ENCODE peak calls at places on chromosomes 4 and X, in six cellular contexts. One of them, this sample, is unnamed.

GRCh38 chrX:11647048-11647650 is 18.6 kb downstream of the ARHGAP6 start:
- DNase-seq in fibroblast of pulmonary artery: no peak
- DNase-seq in gastrocnemius medialis: no peak
- DNase-seq in A549: no peak
- DNase-seq in neural progenitor cell: no peak
- DNase-seq in heart right ventricle: no peak
- DNase-seq in this sample: no peak

GRCh38 chr4:25938251-25939186 is 24.5 kb downstream of the SMIM20 start:
- DNase-seq in fibroblast of pulmonary artery: peak; percentile 53
- DNase-seq in gastrocnemius medialis: peak; percentile 23
- DNase-seq in A549: no peak
- DNase-seq in neural progenitor cell: no peak
- DNase-seq in heart right ventricle: peak; percentile 36
- DNase-seq in this sample: peak; percentile 93

GRCh38 chr4:156778093-156778492 is 193.5 kb downstream of the PDGFC start:
- DNase-seq in fibroblast of pulmonary artery: peak; percentile 43
- DNase-seq in gastrocnemius medialis: no peak
- DNase-seq in A549: no peak
- DNase-seq in neural progenitor cell: no peak
- DNase-seq in heart right ventricle: no peak
- DNase-seq in this sample: no peak

GRCh38 chr4:78323439-78323838 is 228.1 kb upstream of the ANXA3 start:
- DNase-seq in fibroblast of pulmonary artery: no peak
- DNase-seq in gastrocnemius medialis: no peak
- DNase-seq in A549: no peak
- DNase-seq in neural progenitor cell: peak; percentile 31
- DNase-seq in heart right ventricle: no peak
- DNase-seq in this sample: no peak

GRCh38 chr4:157172011-157172410 is 48.5 kb upstream of the GRIA2 start:
- DNase-seq in fibroblast of pulmonary artery: peak; percentile 26
- DNase-seq in gastrocnemius medialis: no peak
- DNase-seq in A549: no peak
- DNase-seq in neural progenitor cell: no peak
- DNase-seq in heart right ventricle: no peak
- DNase-seq in this sample: peak; percentile 31

GRCh38 chrX:87516716-87517115 is 886 bp upstream of the KLHL4 start:
- DNase-seq in fibroblast of pulmonary artery: peak; percentile 74
- DNase-seq in gastrocnemius medialis: no peak
- DNase-seq in A549: no peak
- DNase-seq in neural progenitor cell: no peak
- DNase-seq in heart right ventricle: no peak
- DNase-seq in this sample: no peak

GRCh38 chrX:148500428-148501120 is at the start of gene AFF2:
- DNase-seq in fibroblast of pulmonary artery: peak; percentile 9
- DNase-seq in gastrocnemius medialis: no peak
- DNase-seq in A549: peak; percentile 2
- DNase-seq in neural progenitor cell: peak; percentile 81
- DNase-seq in heart right ventricle: peak; percentile 16
- DNase-seq in this sample: peak; percentile 31

GRCh38 chr4:128517739-128518510 is 230.3 kb upstream of the PGRMC2 start:
- DNase-seq in fibroblast of pulmonary artery: peak; percentile 96
- DNase-seq in gastrocnemius medialis: no peak
- DNase-seq in A549: peak; percentile 81
- DNase-seq in neural progenitor cell: peak; percentile 13
- DNase-seq in heart right ventricle: peak; percentile 38
- DNase-seq in this sample: peak; percentile 98

GRCh38 chr4:184163813-184164212 is 53.9 kb downstream of the ENPP6 start:
- DNase-seq in fibroblast of pulmonary artery: peak; percentile 34
- DNase-seq in gastrocnemius medialis: no peak
- DNase-seq in A549: peak; percentile 60
- DNase-seq in neural progenitor cell: peak; percentile 88
- DNase-seq in heart right ventricle: peak; percentile 57
- DNase-seq in this sample: peak; percentile 7

GRCh38 chr4:82223715-82224114 is 150.1 kb downstream of the HNRNPD start:
- DNase-seq in fibroblast of pulmonary artery: peak; percentile 2
- DNase-seq in gastrocnemius medialis: peak; percentile 40
- DNase-seq in A549: no peak
- DNase-seq in neural progenitor cell: no peak
- DNase-seq in heart right ventricle: no peak
- DNase-seq in this sample: no peak

GRCh38 chr4:188439641-188440311 is 300.5 kb downstream of the TRIML1 start:
- DNase-seq in fibroblast of pulmonary artery: no peak
- DNase-seq in gastrocnemius medialis: no peak
- DNase-seq in A549: no peak
- DNase-seq in neural progenitor cell: no peak
- DNase-seq in heart right ventricle: peak; percentile 31
- DNase-seq in this sample: no peak

GRCh38 chrX:105323951-105324350 is 103.5 kb upstream of the TEX13A start:
- DNase-seq in fibroblast of pulmonary artery: peak; percentile 28
- DNase-seq in gastrocnemius medialis: no peak
- DNase-seq in A549: no peak
- DNase-seq in neural progenitor cell: no peak
- DNase-seq in heart right ventricle: no peak
- DNase-seq in this sample: peak; percentile 23

GRCh38 chr4:972651-973424 is 531 bp downstream of the DGKQ start:
- DNase-seq in fibroblast of pulmonary artery: peak; percentile 16
- DNase-seq in gastrocnemius medialis: no peak
- DNase-seq in A549: peak; percentile 22
- DNase-seq in neural progenitor cell: peak; percentile 59
- DNase-seq in heart right ventricle: peak; percentile 51
- DNase-seq in this sample: peak; percentile 62

GRCh38 chr4:38157592-38157991 is 197.4 kb downstream of the PTTG2 start:
- DNase-seq in fibroblast of pulmonary artery: no peak
- DNase-seq in gastrocnemius medialis: no peak
- DNase-seq in A549: no peak
- DNase-seq in neural progenitor cell: no peak
- DNase-seq in heart right ventricle: no peak
- DNase-seq in this sample: no peak

GRCh38 chr4:101346312-101346561 is 1.1 kb downstream of the PPP3CA start:
- DNase-seq in fibroblast of pulmonary artery: no peak
- DNase-seq in gastrocnemius medialis: no peak
- DNase-seq in A549: no peak
- DNase-seq in neural progenitor cell: no peak
- DNase-seq in heart right ventricle: no peak
- DNase-seq in this sample: no peak

GRCh38 chr4:1399508-1400190 is 6.6 kb downstream of the NKX1-1 start:
- DNase-seq in fibroblast of pulmonary artery: no peak
- DNase-seq in gastrocnemius medialis: no peak
- DNase-seq in A549: no peak
- DNase-seq in neural progenitor cell: no peak
- DNase-seq in heart right ventricle: no peak
- DNase-seq in this sample: no peak

GRCh38 chr4:13640149-13640671 is 12.7 kb upstream of the BOD1L1 start:
- DNase-seq in fibroblast of pulmonary artery: peak; percentile 37
- DNase-seq in gastrocnemius medialis: no peak
- DNase-seq in A549: no peak
- DNase-seq in neural progenitor cell: peak; percentile 49
- DNase-seq in heart right ventricle: no peak
- DNase-seq in this sample: peak; percentile 86

GRCh38 chr4:26937136-26937535 is 76.5 kb downstream of the STIM2 start:
- DNase-seq in fibroblast of pulmonary artery: no peak
- DNase-seq in gastrocnemius medialis: no peak
- DNase-seq in A549: no peak
- DNase-seq in neural progenitor cell: no peak
- DNase-seq in heart right ventricle: no peak
- DNase-seq in this sample: no peak

GRCh38 chr4:150593996-150594395 is 12.0 kb downstream of the MAB21L2 start:
- DNase-seq in fibroblast of pulmonary artery: peak; percentile 50
- DNase-seq in gastrocnemius medialis: no peak
- DNase-seq in A549: no peak
- DNase-seq in neural progenitor cell: no peak
- DNase-seq in heart right ventricle: no peak
- DNase-seq in this sample: no peak

GRCh38 chr4:82275431-82276423 is 98.1 kb downstream of the HNRNPD start:
- DNase-seq in fibroblast of pulmonary artery: no peak
- DNase-seq in gastrocnemius medialis: no peak
- DNase-seq in A549: peak; percentile 10
- DNase-seq in neural progenitor cell: no peak
- DNase-seq in heart right ventricle: no peak
- DNase-seq in this sample: no peak

GRCh38 chr4:158996669-158997074 is 106.2 kb upstream of the RAPGEF2 start:
- DNase-seq in fibroblast of pulmonary artery: peak; percentile 92
- DNase-seq in gastrocnemius medialis: no peak
- DNase-seq in A549: peak; percentile 49
- DNase-seq in neural progenitor cell: no peak
- DNase-seq in heart right ventricle: no peak
- DNase-seq in this sample: peak; percentile 95

DNA sequence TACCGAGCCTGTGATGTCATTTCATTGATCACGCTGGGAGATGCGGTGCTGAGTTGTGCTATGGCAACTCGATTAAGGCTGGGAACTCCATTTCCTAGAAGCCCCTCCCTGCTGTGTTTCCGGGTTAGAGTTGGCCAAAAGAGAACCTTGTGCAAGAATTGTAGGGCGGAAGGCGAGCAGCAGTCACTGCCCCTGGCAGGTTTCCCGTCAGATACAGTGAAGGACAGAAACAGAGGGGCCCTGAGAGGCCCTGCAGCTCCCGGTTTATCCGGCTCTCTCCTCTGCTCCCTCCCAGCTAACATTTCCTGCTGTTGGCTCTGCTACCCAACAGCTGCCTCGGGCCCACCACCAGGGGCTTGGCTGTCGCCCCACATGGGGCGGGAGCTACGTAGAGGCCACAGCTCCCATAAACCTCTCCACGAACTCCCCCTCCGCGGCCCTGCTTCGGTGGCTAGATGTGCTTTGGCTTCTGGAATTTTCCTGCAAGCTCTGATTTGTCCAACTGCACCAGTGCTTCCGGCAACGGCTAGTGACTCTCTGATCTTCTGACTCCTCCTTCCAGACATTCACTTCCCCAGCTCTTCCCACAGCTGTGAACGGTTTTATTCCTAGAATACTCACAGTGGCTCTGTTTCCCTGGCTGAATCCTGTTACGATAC is 74.9 kb upstream of the USP9X start:
- DNase-seq in fibroblast of pulmonary artery: peak; percentile 98
- DNase-seq in gastrocnemius medialis: peak; percentile 44
- DNase-seq in A549: peak; percentile 47
- DNase-seq in neural progenitor cell: peak; percentile 52
- DNase-seq in heart right ventricle: peak; percentile 70
- DNase-seq in this sample: peak; percentile 84
- H3K4me3 ChIP-seq in fibroblast of pulmonary artery: peak overlapping the region; percentile 44
- H3K4me3 ChIP-seq in gastrocnemius medialis: peak overlapping the region; percentile 61
- H3K4me3 ChIP-seq in A549: peak overlapping the region; percentile 24
- H3K4me3 ChIP-seq in neural progenitor cell: no peak overlapping the region
- H3K4me3 ChIP-seq in heart right ventricle: peak overlapping the region; percentile 36
- H3K4me3 ChIP-seq in this sample: peak overlapping the region; percentile 25

DNA sequence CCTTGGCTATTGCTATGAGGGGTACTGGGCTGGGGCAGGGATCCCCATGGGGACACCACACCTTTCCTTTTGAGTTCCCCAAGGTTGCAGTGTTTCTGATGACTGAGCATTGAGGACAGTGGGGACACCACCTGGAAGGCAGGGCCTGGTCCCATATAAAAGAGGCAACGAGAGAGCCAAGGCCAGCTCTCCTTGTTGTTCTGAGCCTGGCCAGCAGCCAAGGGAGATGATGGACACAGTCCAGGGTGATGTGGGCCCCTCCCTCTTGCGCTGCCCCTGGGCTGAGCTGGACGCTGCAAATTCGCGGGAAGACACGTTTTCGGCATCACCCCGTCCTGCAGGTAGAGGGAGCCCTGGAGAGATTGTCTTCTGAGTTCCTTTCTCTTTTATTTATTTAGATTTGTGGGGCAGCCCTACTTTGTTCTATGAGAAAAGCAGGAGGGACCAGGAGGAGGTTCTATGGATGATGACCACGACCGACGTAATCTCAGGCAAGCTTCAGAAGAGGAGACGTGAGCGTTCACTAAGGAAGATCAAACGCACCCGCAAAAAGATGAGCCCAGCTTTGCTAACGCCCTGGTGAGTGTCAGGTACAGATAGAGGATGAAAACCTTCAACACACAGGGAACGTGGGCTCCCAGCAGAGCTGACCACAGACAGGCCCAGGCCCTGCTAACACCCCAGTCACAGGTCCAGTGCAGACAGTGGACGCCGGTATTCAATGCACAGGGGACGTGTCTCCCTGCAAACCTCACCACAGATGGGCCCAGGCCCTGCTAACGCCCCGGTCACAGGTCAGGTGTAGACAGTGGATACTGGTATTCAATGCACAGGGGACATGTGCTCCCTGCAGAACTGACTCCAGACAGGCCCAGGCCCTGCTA is 97.4 kb downstream of the SHOX start:
- DNase-seq in fibroblast of pulmonary artery: no peak
- DNase-seq in gastrocnemius medialis: no peak
- DNase-seq in A549: peak; percentile 22
- DNase-seq in neural progenitor cell: peak; percentile 65
- DNase-seq in heart right ventricle: no peak
- DNase-seq in this sample: no peak
- TF ChIP-seq CTCF in fibroblast of pulmonary artery: no peak
- TF ChIP-seq CTCF in gastrocnemius medialis: no peak
- TF ChIP-seq CTCF in A549: peak; percentile 52
- TF ChIP-seq CTCF in neural progenitor cell: peak; percentile 66
- TF ChIP-seq CTCF in heart right ventricle: no peak
- TF ChIP-seq CTCF in this sample: peak; percentile 19

DNA sequence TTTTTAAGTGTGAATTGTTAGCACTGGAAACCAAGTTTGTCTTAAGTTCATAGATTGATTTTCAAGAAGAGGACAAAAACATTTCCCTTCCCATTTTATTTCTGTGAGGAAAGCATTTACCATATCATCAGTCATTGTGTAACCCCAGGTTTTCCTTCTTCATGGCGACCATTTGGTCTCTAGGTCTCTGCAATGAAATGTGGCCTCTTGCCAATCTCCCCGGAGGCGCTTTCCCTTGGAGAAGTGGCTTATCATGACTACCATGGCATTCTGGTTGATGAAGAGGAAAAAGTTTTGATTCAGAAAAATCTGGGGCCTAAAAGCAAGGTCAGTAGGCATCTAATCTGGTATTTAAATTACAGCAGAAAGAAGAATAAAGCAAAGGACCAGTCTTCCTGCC is 54.4 kb downstream of the ADD1 start:
- DNase-seq in fibroblast of pulmonary artery: peak; percentile 33
- DNase-seq in gastrocnemius medialis: no peak
- DNase-seq in A549: no peak
- DNase-seq in neural progenitor cell: no peak
- DNase-seq in heart right ventricle: no peak
- DNase-seq in this sample: no peak
- H3K4me3 ChIP-seq in fibroblast of pulmonary artery: no peak overlapping the region
- H3K4me3 ChIP-seq in gastrocnemius medialis: no peak overlapping the region
- H3K4me3 ChIP-seq in A549: no peak overlapping the region
- H3K4me3 ChIP-seq in neural progenitor cell: no peak overlapping the region
- H3K4me3 ChIP-seq in heart right ventricle: no peak overlapping the region
- H3K4me3 ChIP-seq in this sample: no peak overlapping the region

DNA sequence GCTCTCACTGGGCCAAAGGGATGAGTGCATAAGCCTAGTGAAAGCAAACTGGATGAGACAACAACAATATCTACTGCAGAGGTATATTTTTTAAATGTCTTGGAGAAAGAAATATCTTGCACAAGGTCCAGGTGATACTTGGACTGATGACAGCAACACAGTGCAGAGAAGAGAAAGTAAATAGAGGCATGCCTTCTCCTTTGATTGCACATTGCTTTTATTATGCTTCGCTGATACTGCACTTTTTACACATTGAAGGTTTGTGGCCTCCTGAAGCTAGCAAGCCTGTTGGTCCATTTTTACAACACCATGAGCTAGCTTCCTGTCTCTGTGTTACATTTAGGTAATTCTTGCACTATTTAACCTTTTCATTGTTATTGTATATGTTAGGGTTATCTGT is 189.0 kb upstream of the NDST3 start:
- DNase-seq in fibroblast of pulmonary artery: no peak
- DNase-seq in gastrocnemius medialis: no peak
- DNase-seq in A549: no peak
- DNase-seq in neural progenitor cell: no peak
- DNase-seq in heart right ventricle: no peak
- DNase-seq in this sample: no peak
- TF ChIP-seq CTCF in fibroblast of pulmonary artery: no peak
- TF ChIP-seq CTCF in gastrocnemius medialis: no peak
- TF ChIP-seq CTCF in A549: no peak
- TF ChIP-seq CTCF in neural progenitor cell: no peak
- TF ChIP-seq CTCF in heart right ventricle: no peak
- TF ChIP-seq CTCF in this sample: no peak

GRCh38 chrX:102950908-102951866 is 14.1 kb downstream of the RAB40AL start:
- DNase-seq in fibroblast of pulmonary artery: peak; percentile 52
- DNase-seq in gastrocnemius medialis: no peak
- DNase-seq in A549: peak; percentile 11
- DNase-seq in neural progenitor cell: peak; percentile 58
- DNase-seq in heart right ventricle: no peak
- DNase-seq in this sample: peak; percentile 26
- H3K4me3 ChIP-seq in fibroblast of pulmonary artery: peak overlapping the region; percentile 17
- H3K4me3 ChIP-seq in gastrocnemius medialis: peak overlapping the region; percentile 21
- H3K4me3 ChIP-seq in A549: peak overlapping the region; percentile 32
- H3K4me3 ChIP-seq in neural progenitor cell: peak overlapping the region; percentile 35
- H3K4me3 ChIP-seq in heart right ventricle: no peak overlapping the region
- H3K4me3 ChIP-seq in this sample: peak overlapping the region; percentile 33